ENCODE peak calls at places on chromosomes 2 and 18, in four cellular contexts. C, A, K and O are unnamed samples.

GRCh38 chr2:53945538-53945937 is 25.3 kb downstream of the PSME4 start:
- DNase-seq in C (peak), A (no peak), K (no peak), O (no peak)

GRCh38 chr18:48374423-48375149 is 34.6 kb downstream of the ZBTB7C start:
- DNase-seq in C (no peak), A (no peak), K (no peak), O (no peak)

GRCh38 chr2:226738821-226739507 is 60.7 kb downstream of the IRS1 start:
- DNase-seq in C (no peak), A (peak), K (no peak), O (no peak)

GRCh38 chr2:136538489-136538888 is 226.9 kb upstream of the THSD7B start:
- DNase-seq in C (no peak), A (no peak), K (peak), O (no peak)

GRCh38 chr2:16553222-16553621 is 112.4 kb downstream of the CYRIA start:
- DNase-seq in C (peak), A (no peak), K (peak), O (no peak)

GRCh38 chr18:77140030-77140429 is 7.4 kb upstream of the MBP start:
- DNase-seq in C (no peak), A (no peak), K (no peak), O (no peak)

GRCh38 chr2:27016801-27017325 is 15.9 kb upstream of the TMEM214 start:
- DNase-seq in C (peak), A (peak), K (peak), O (peak)

GRCh38 chr2:226797289-226797988 is 2.2 kb downstream of the IRS1 start:
- DNase-seq in C (no peak), A (no peak), K (peak), O (peak)

GRCh38 chr2:107466241-107466640 is 360.5 kb upstream of the RGPD4 start:
- DNase-seq in C (no peak), A (no peak), K (no peak), O (no peak)

GRCh38 chr2:176118606-176119370 is 2.2 kb downstream of the HOXD10 start:
- DNase-seq in C (no peak), A (peak), K (no peak), O (peak)

GRCh38 chr2:232880764-232881351 is 10.8 kb downstream of the SNORC start:
- DNase-seq in C (no peak), A (no peak), K (no peak), O (peak)

GRCh38 chr2:99680946-99681345 is 191.1 kb upstream of the REV1 start:
- DNase-seq in C (peak), A (peak), K (no peak), O (peak)

GRCh38 chr2:62661263-62661635 is 44.3 kb upstream of the EHBP1 start:
- DNase-seq in C (no peak), A (no peak), K (no peak), O (no peak)

GRCh38 chr2:96143848-96144480 is 1.3 kb downstream of the DUSP2 start:
- DNase-seq in C (no peak), A (no peak), K (no peak), O (peak)

GRCh38 chr2:137952586-137953129 is 11.6 kb upstream of the HNMT start:
- DNase-seq in C (no peak), A (no peak), K (no peak), O (no peak)

GRCh38 chr18:33854086-33854826 is 276.2 kb downstream of the ASXL3 start:
- DNase-seq in C (no peak), A (no peak), K (no peak), O (no peak)

GRCh38 chr2:113078350-113078839 is 10.6 kb downstream of the IL1F10 start:
- DNase-seq in C (peak), A (peak), K (no peak), O (no peak)

GRCh38 chr2:180695570-180695969 is 284.8 kb upstream of the UBE2E3 start:
- DNase-seq in C (no peak), A (no peak), K (no peak), O (no peak)

GRCh38 chr2:146324954-146325353 is 1519.9 kb upstream of the ACVR2A start:
- DNase-seq in C (peak), A (peak), K (no peak), O (no peak)

GRCh38 chr2:60072609-60073008 is 480.8 kb downstream of the BCL11A start:
- DNase-seq in C (no peak), A (no peak), K (no peak), O (no peak)

GRCh38 chr2:95158891-95159619 is 593 bp downstream of the ZNF514 start:
- DNase-seq in C (peak), A (peak), K (peak), O (peak)

GRCh38 chr2:44103643-44104038 is 65.0 kb upstream of the PPM1B start:
- DNase-seq in C (no peak), A (no peak), K (no peak), O (no peak)

GRCh38 chr2:163345795-163346573 is 389.8 kb downstream of the FIGN start:
- DNase-seq in C (peak), A (peak), K (peak), O (peak)

GRCh38 chr2:219454217-219454616 is 19.6 kb downstream of the SPEG start:
- DNase-seq in C (no peak), A (peak), K (no peak), O (no peak)

GRCh38 chr2:151668737-151669136 is 65.5 kb downstream of the NEB start:
- DNase-seq in C (no peak), A (no peak), K (no peak), O (no peak)

GRCh38 chr2:218821605-218822211 is 9.9 kb downstream of the PRKAG3 start:
- DNase-seq in C (no peak), A (no peak), K (no peak), O (no peak)

GRCh38 chr2:162217596-162217995 is 25.6 kb downstream of the FAP start:
- DNase-seq in C (peak), A (no peak), K (no peak), O (no peak)

GRCh38 chr18:34867520-34867919 is 157.4 kb downstream of the DTNA start:
- DNase-seq in C (no peak), A (no peak), K (peak), O (peak)

GRCh38 chr2:146821836-146822316 is 1023.0 kb upstream of the ACVR2A start:
- DNase-seq in C (peak), A (no peak), K (no peak), O (peak)

GRCh38 chr2:72116081-72116533 is 31.6 kb downstream of the CYP26B1 start:
- DNase-seq in C (no peak), A (no peak), K (no peak), O (peak)

GRCh38 chr2:196433116-196433515 is 206.4 kb upstream of the CCDC150 start:
- DNase-seq in C (no peak), A (no peak), K (no peak), O (no peak)

GRCh38 chr2:150598383-150598782 is 110.9 kb upstream of the RND3 start:
- DNase-seq in C (no peak), A (no peak), K (no peak), O (no peak)

GRCh38 chr2:170324640-170325046 is 146.7 kb downstream of the MYO3B start:
- DNase-seq in C (peak), A (peak), K (peak), O (no peak)

GRCh38 chr2:239058746-239059145 is 210.9 kb downstream of the TWIST2 start:
- DNase-seq in C (no peak), A (peak), K (no peak), O (no peak)

GRCh38 chr18:58723810-58724602 is 52.7 kb downstream of the MALT1 start:
- DNase-seq in C (peak), A (no peak), K (no peak), O (no peak)

GRCh38 chr2:119294671-119295070 is 71.0 kb downstream of the STEAP3 start:
- DNase-seq in C (no peak), A (no peak), K (no peak), O (no peak)

GRCh38 chr2:109215866-109216265 is 86.9 kb downstream of the SH3RF3 start:
- DNase-seq in C (no peak), A (no peak), K (no peak), O (no peak)